ENCODE peak calls at places on chromosomes 16 and 17, in ten cellular contexts. W is neural progenitor cell, X is testis, S is aorta, D is mucosa of descending colon, A is fibroblast of lung, Z is BE2C, U is MG63, L is upper lobe of right lung, N is A549. T is an unnamed sample.

GRCh38 chr17:78013683-78014467 is 55.4 kb downstream of the TNRC6C start:
- DNase-seq in W (peak; percentile 75), X (peak; percentile 77), S (no peak), D (no peak), A (peak; percentile 58), Z (peak; percentile 31), U (no peak), L (no peak), N (peak; percentile 73), T (peak; percentile 49)

GRCh38 chr17:57349533-57350227 is 93.4 kb downstream of the MSI2 start:
- DNase-seq in W (no peak), X (no peak), S (no peak), D (no peak), A (no peak), Z (no peak), U (no peak), L (no peak), N (no peak), T (no peak)

GRCh38 chr17:18958611-18959010 is 6.6 kb downstream of the SLC5A10 start:
- DNase-seq in W (no peak), X (no peak), S (peak; percentile 55), D (no peak), A (no peak), Z (no peak), U (no peak), L (no peak), N (no peak), T (no peak)

GRCh38 chr17:78501241-78502036 is 75.8 kb downstream of the DNAH17 start:
- DNase-seq in W (no peak), X (no peak), S (peak; percentile 63), D (no peak), A (no peak), Z (no peak), U (no peak), L (peak; percentile 60), N (no peak), T (no peak)

GRCh38 chr17:58335061-58335731 is 6.6 kb upstream of the TSPOAP1 start:
- DNase-seq in W (no peak), X (peak; percentile 46), S (peak; percentile 70), D (peak; percentile 34), A (no peak), Z (no peak), U (no peak), L (peak; percentile 66), N (no peak), T (peak; percentile 28)

GRCh38 chr17:78401246-78401645 is 22.8 kb downstream of the PGS1 start:
- DNase-seq in W (no peak), X (no peak), S (no peak), D (no peak), A (peak; percentile 72), Z (no peak), U (no peak), L (no peak), N (no peak), T (no peak)

GRCh38 chr16:85555549-85556455 is 57.3 kb upstream of the GSE1 start:
- DNase-seq in W (no peak), X (peak; percentile 49), S (no peak), D (peak; percentile 81), A (no peak), Z (peak; percentile 71), U (peak; percentile 67), L (peak; percentile 75), N (peak; percentile 18), T (peak; percentile 22)

GRCh38 chr17:8108972-8109668 is 9.2 kb downstream of the ALOXE3 start:
- DNase-seq in W (no peak), X (no peak), S (no peak), D (no peak), A (no peak), Z (no peak), U (no peak), L (no peak), N (no peak), T (no peak)

GRCh38 chr16:6206080-6206479 is 1108.5 kb upstream of the EEF2KMT start:
- DNase-seq in W (no peak), X (no peak), S (no peak), D (peak; percentile 35), A (no peak), Z (no peak), U (no peak), L (no peak), N (no peak), T (no peak)

GRCh38 chr17:19016297-19016696 is 11.7 kb upstream of the FAM83G start:
- DNase-seq in W (no peak), X (no peak), S (peak; percentile 59), D (peak; percentile 20), A (no peak), Z (no peak), U (no peak), L (peak; percentile 44), N (no peak), T (no peak)

GRCh38 chr16:57152096-57153093 is 33.4 kb downstream of the PSME3IP1 start:
- DNase-seq in W (no peak), X (peak; percentile 56), S (no peak), D (no peak), A (no peak), Z (no peak), U (no peak), L (no peak), N (no peak), T (no peak)
- H3K9me3 ChIP-seq in W (no peaks in the 10 kb centered on the region), X (no peaks in the 10 kb centered on the region), S (no peaks in the 10 kb centered on the region), D (no peaks in the 10 kb centered on the region), A (no peaks in the 10 kb centered on the region), Z (no peaks in the 10 kb centered on the region), U (no peaks in the 10 kb centered on the region), L (no peaks in the 10 kb centered on the region), N (no peaks in the 10 kb centered on the region), T (no peaks in the 10 kb centered on the region)

GRCh38 chr17:17400566-17401184 is 76.1 kb upstream of the MED9 start:
- DNase-seq in W (no peak), X (no peak), S (no peak), D (no peak), A (no peak), Z (no peak), U (no peak), L (no peak), N (no peak), T (no peak)

GRCh38 chr17:17395885-17396284 is 80.9 kb upstream of the MED9 start:
- DNase-seq in W (no peak), X (no peak), S (peak; percentile 48), D (no peak), A (no peak), Z (no peak), U (no peak), L (no peak), N (no peak), T (no peak)

GRCh38 chr17:17400070-17400469 is 76.7 kb upstream of the MED9 start:
- DNase-seq in W (no peak), X (no peak), S (no peak), D (no peak), A (no peak), Z (no peak), U (no peak), L (no peak), N (no peak), T (no peak)

GRCh38 chr17:17398928-17399926 is 77.6 kb upstream of the MED9 start:
- DNase-seq in W (no peak), X (no peak), S (peak; percentile 71), D (no peak), A (no peak), Z (no peak), U (peak; percentile 44), L (no peak), N (no peak), T (no peak)

GRCh38 chr17:17398188-17398927 is 78.4 kb upstream of the MED9 start:
- DNase-seq in W (no peak), X (peak; percentile 65), S (no peak), D (no peak), A (peak; percentile 35), Z (no peak), U (peak; percentile 75), L (no peak), N (no peak), T (no peak)
- H3K9me3 ChIP-seq in W (no peaks in the 10 kb centered on the region), X (no peaks in the 10 kb centered on the region), S (no peaks in the 10 kb centered on the region), D (no peaks in the 10 kb centered on the region), A (no peaks in the 10 kb centered on the region), Z (no peaks in the 10 kb centered on the region), U (no peaks in the 10 kb centered on the region), L (no peaks in the 10 kb centered on the region), N (no peaks in the 10 kb centered on the region), T (no peaks in the 10 kb centered on the region)

DNA sequence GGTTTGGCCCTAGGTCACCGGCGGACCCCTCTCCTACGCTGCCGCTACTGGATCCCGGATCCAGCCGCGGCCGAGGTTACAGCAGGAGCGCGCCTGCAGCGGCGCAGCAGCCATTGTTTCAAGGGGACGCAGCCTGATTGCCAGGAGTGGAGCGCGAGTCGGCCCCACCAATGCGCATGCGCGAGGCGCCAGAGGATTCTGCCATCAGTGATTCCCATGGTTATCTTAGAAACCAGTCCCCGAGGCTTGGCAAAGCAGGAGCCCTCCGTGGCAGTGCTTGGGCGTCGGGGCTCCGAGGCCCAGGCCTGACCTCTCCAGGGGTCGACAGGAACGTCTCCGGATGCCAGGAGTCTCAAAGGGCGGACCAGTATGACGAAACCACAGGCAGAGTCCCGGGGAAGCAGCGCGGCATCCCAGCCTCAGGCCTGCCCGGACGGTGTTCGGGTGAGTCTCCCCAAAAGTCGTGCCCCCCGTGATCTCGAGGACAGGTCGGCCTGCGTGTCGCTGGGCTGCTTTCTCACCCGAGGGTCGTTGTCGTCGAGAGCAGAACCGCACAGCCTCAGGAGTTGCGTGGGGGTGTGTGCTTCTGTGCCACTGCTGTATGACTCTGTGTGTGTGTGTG is 608.5 kb downstream of the KCNJ18 start:
- DNase-seq in W (no peak), X (peak; percentile 73), S (no peak), D (no peak), A (no peak), Z (no peak), U (no peak), L (no peak), N (no peak), T (no peak)
- H3K9me3 ChIP-seq in W (peaks cover under 1% of the 10 kb centered on the region), X (no peaks in the 10 kb centered on the region), S (peaks cover 2% of the 10 kb centered on the region), D (peaks cover 73% of the 10 kb centered on the region), A (no peaks in the 10 kb centered on the region), Z (no peaks in the 10 kb centered on the region), U (no peaks in the 10 kb centered on the region), L (no peaks in the 10 kb centered on the region), N (peaks cover 4% of the 10 kb centered on the region), T (no peaks in the 10 kb centered on the region)

GRCh38 chr17:30217746-30218245 is 17.7 kb downstream of the SLC6A4 start:
- DNase-seq in W (no peak), X (no peak), S (no peak), D (no peak), A (no peak), Z (no peak), U (no peak), L (no peak), N (no peak), T (no peak)

GRCh38 chr17:30219833-30220232 is 15.7 kb downstream of the SLC6A4 start:
- DNase-seq in W (no peak), X (no peak), S (no peak), D (no peak), A (no peak), Z (no peak), U (no peak), L (no peak), N (no peak), T (no peak)

GRCh38 chr17:30218689-30219266 is 16.7 kb downstream of the SLC6A4 start:
- DNase-seq in W (no peak), X (no peak), S (no peak), D (no peak), A (no peak), Z (no peak), U (no peak), L (no peak), N (no peak), T (no peak)

GRCh38 chr17:30219315-30219714 is 16.2 kb downstream of the SLC6A4 start:
- DNase-seq in W (no peak), X (no peak), S (no peak), D (no peak), A (no peak), Z (no peak), U (no peak), L (no peak), N (no peak), T (no peak)

GRCh38 chr17:30217054-30217453 is 18.4 kb downstream of the SLC6A4 start:
- DNase-seq in W (no peak), X (no peak), S (no peak), D (no peak), A (no peak), Z (no peak), U (no peak), L (no peak), N (no peak), T (no peak)
- H3K9me3 ChIP-seq in W (no peaks in the 10 kb centered on the region), X (no peaks in the 10 kb centered on the region), S (no peaks in the 10 kb centered on the region), D (no peaks in the 10 kb centered on the region), A (no peaks in the 10 kb centered on the region), Z (no peaks in the 10 kb centered on the region), U (no peaks in the 10 kb centered on the region), L (no peaks in the 10 kb centered on the region), N (no peaks in the 10 kb centered on the region), T (no peaks in the 10 kb centered on the region)

T was measured in CD4-positive, alpha-beta T cell.